ENCODE peak calls at places on chromosomes 16 and 17, in seven cellular contexts. F, R, W, C, S, Z and A are unnamed samples.
A peak's percentile ranks its signal among the peaks of the same experiment; 100 is the strongest.

GRCh38 chr17:3556239-3556904 is 1.2 kb downstream of the TRPV3 start:
- DNase-seq in C (no peak), S (no peak), F (no peak), W (no peak), Z (no peak), R (no peak), A (peak; percentile 35)

GRCh38 chr16:48687421-48688038 is 77.5 kb upstream of the N4BP1 start:
- DNase-seq in S (peak; percentile 74), Z (peak; percentile 27), C (peak; percentile 62), W (peak; percentile 60), F (peak; percentile 29), R (peak; percentile 68), A (peak; percentile 74)

GRCh38 chr17:59783221-59784016 is 76.0 kb downstream of the VMP1 start:
- DNase-seq in F (no peak), S (no peak), Z (no peak), R (peak; percentile 55), C (peak; percentile 76), W (peak; percentile 36), A (no peak)

GRCh38 chr17:7208027-7208571 is 11.5 kb downstream of the DLG4 start:
- DNase-seq in Z (no peak), R (no peak), C (no peak), S (no peak), W (no peak), F (no peak), A (no peak)

GRCh38 chr16:11498683-11499082 is 88.0 kb downstream of the LITAF start:
- DNase-seq in Z (no peak), F (no peak), R (peak; percentile 34), W (no peak), S (no peak), C (no peak), A (no peak)

GRCh38 chr16:17269434-17269833 is 201.3 kb downstream of the XYLT1 start:
- DNase-seq in C (no peak), R (no peak), F (no peak), W (no peak), Z (no peak), S (no peak), A (no peak)

GRCh38 chr17:10316986-10317834 is 55.6 kb downstream of the MYH13 start:
- DNase-seq in S (no peak), F (no peak), Z (peak; percentile 67), W (no peak), R (peak; percentile 30), C (no peak), A (peak; percentile 59)

GRCh38 chr17:43226393-43226792 is 2.0 kb downstream of the CCDC200 start:
- DNase-seq in R (no peak), F (no peak), C (no peak), W (no peak), S (no peak), Z (no peak), A (no peak)

GRCh38 chr16:4260360-4260759 is 12.5 kb downstream of the TFAP4 start:
- DNase-seq in Z (no peak), F (no peak), C (peak; percentile 54), W (no peak), S (no peak), R (no peak), A (no peak)

GRCh38 chr17:43829738-43830137 is 3.2 kb downstream of the MPP3 start:
- DNase-seq in W (no peak), F (no peak), R (no peak), S (peak; percentile 29), Z (no peak), C (no peak), A (no peak)

GRCh38 chr17:69335018-69335417 is 8.1 kb upstream of the ABCA5 start:
- DNase-seq in R (peak; percentile 62), C (peak; percentile 73), W (peak; percentile 51), Z (no peak), F (no peak), S (no peak), A (peak; percentile 47)
- TF ChIP-seq CTCF in R (peak; percentile 80), C (peak; percentile 46), W (peak; percentile 38), Z (peak; percentile 76), F (peak; percentile 49), S (no peak), A (peak; percentile 25)

DNA sequence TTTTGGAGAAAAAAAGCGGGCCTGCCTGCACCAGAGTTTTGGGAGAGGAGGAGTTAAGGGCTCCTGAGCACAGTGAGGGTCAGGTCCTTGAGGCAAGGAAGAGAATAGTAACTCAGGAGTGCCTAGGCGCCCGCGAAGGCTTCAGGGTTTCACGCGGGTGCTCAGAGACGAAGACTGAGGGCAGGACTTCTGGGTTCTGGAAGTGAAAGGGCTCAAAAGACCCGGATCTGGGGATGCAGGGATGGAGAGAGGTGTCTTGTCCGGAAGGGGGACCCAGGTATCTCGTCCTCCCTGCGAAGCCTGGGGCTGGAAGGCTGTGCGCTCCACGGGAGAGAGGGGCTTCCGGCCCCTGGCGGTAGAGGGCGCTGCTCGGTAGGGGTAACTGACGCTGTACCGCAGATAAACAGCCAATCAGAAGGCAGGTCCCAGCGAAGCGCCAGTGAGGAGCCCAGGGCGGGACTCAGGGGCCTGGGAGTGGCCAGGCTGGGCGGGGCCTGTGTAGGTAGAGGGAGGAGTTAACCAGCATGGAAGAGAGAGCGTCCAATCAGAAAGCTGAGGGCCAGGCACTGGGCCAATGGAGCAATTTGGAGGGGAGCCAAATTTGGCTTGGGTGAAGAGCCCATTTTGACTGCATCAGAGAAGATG is 729 bp downstream of the TGFB1I1 start:
- DNase-seq in F (peak; percentile 69), W (peak; percentile 90), Z (peak; percentile 90), S (peak; percentile 80), R (no peak), C (peak; percentile 80), A (no peak)
- H3K4me3 ChIP-seq in F (peak overlapping the region; percentile 85), W (peak overlapping the region; percentile 69), Z (peak overlapping the region; percentile 71), S (peak overlapping the region; percentile 36), R (no peak overlapping the region), C (peak overlapping the region; percentile 69), A (no peak overlapping the region)

GRCh38 chr16:87496101-87496801 is 3.4 kb upstream of the ZCCHC14 start:
- DNase-seq in C (no peak), S (no peak), W (no peak), R (no peak), F (no peak), Z (no peak), A (peak; percentile 45)

GRCh38 chr16:87492721-87493554 is at the start of gene ZCCHC14:
- DNase-seq in C (peak; percentile 88), R (peak; percentile 99), F (peak; percentile 97), S (peak; percentile 98), Z (peak; percentile 100), W (peak; percentile 98), A (peak; percentile 65)

GRCh38 chr16:87498324-87499188 is 5.7 kb upstream of the ZCCHC14 start:
- DNase-seq in C (no peak), R (no peak), Z (no peak), F (no peak), W (no peak), S (no peak), A (no peak)

GRCh38 chr16:87492241-87492635 is 586 bp downstream of the ZCCHC14 start:
- DNase-seq in F (no peak), Z (no peak), W (no peak), C (no peak), S (no peak), R (no peak), A (no peak)

GRCh38 chr16:87495578-87495977 is 2.8 kb upstream of the ZCCHC14 start:
- DNase-seq in C (no peak), F (no peak), R (no peak), Z (no peak), W (no peak), S (no peak), A (no peak)
- TF ChIP-seq CTCF in C (no peak), F (no peak), R (no peak), Z (no peak), W (no peak), S (no peak), A (no peak)

GRCh38 chr16:29688172-29688571 is 9.2 kb downstream of the QPRT start:
- DNase-seq in Z (no peak), R (no peak), C (no peak), S (no peak), F (no peak), W (no peak), A (no peak)
- H3K4me3 ChIP-seq in Z (no peak overlapping the region), R (no peak overlapping the region), C (no peak overlapping the region), S (no peak overlapping the region), F (no peak overlapping the region), W (no peak overlapping the region), A (no peak overlapping the region)

GRCh38 chr16:52320930-52321439 is 226.0 kb downstream of the TOX3 start:
- DNase-seq in R (no peak), S (no peak), C (no peak), W (no peak), Z (no peak), F (no peak), A (no peak)

GRCh38 chr16:52316241-52316640 is 230.7 kb downstream of the TOX3 start:
- DNase-seq in Z (no peak), F (no peak), C (no peak), S (no peak), R (no peak), W (no peak), A (no peak)

GRCh38 chr16:52318259-52319008 is 228.5 kb downstream of the TOX3 start:
- DNase-seq in S (no peak), W (no peak), R (no peak), Z (no peak), C (no peak), F (no peak), A (no peak)
- TF ChIP-seq CTCF in S (no peak), W (no peak), R (no peak), Z (no peak), C (no peak), F (no peak), A (no peak)

DNA sequence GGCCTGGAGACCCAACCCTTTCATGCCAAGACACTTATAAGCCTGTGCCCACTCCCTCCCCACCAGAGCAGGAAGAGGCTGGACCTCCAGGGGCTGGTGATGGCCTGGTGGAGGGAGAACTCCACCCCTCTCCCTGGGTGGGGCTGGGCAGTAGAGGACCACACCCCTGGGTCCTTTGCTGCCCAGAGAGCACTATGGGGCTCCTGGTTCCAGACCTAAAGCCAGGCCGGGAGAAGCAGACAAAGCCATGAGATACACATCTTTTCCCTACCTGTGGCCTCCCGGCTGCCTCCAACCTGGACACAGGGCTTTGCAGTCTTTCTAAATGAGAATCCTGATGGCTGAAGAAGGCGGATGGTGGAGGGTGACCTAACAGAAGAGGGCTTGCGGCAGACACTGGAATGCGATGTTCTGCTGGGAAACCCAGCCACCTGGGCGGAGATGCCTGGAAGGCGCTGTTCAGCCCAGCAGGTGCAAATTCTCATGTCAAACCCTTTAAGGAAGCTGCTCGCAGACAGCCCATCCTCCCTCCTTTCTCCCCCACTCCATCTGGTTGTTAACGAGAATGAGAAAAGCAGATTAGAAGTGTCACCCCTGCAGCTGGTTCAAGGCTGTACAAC is 43.9 kb upstream of the KIFC3 start:
- DNase-seq in R (no peak), Z (no peak), F (no peak), C (no peak), W (no peak), S (peak; percentile 53), A (no peak)
- H3K4me3 ChIP-seq in R (no peak overlapping the region), Z (no peak overlapping the region), F (no peak overlapping the region), C (no peak overlapping the region), W (no peak overlapping the region), S (no peak overlapping the region), A (no peak overlapping the region)

DNA sequence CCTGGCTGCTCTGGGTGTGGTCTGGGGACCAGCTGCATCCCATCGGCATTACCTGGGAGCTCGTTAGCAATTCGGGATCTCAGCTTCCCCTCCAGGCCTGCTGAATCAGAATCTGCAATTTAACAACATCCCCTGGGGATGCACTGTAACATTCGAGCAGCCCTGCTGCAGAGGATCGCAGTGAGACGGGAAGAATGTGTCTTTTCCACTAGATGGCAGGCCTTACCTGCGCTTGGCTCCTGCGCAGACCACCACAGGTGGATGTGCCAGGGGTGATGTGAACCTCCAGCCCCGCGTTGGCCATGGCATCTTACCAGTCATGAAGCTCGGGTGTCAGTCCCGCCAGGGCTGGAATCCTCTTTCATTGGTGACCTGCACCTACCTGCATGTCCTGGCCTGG is 209.9 kb downstream of the PRKCB start:
- DNase-seq in R (peak; percentile 24), S (no peak), F (no peak), C (no peak), Z (no peak), W (no peak), A (no peak)
- TF ChIP-seq CTCF in R (peak; percentile 64), S (no peak), F (no peak), C (peak; percentile 26), Z (no peak), W (peak; percentile 19), A (no peak)